ENCODE peak calls at places on chromosomes 13 and 19, in five cellular contexts. H is breast epithelium; L is effector memory CD4-positive, alpha-beta T cell; Z is heart left ventricle; K is trophoblast cell. F is an unnamed sample.

GRCh38 chr19:17766543-17767131 is 15.4 kb downstream of the FCHO1 start:
- DNase-seq in H (peak; percentile 71), K (peak; percentile 91), Z (peak; percentile 74), L (no peak), F (no peak)

GRCh38 chr19:13588953-13589833 is 82.9 kb upstream of the CACNA1A start:
- DNase-seq in Z (peak; percentile 63), L (peak; percentile 55), K (peak; percentile 82), H (peak; percentile 69), F (peak; percentile 76)

GRCh38 chr19:19597809-19598306 is 20.6 kb downstream of the PBX4 start:
- DNase-seq in H (no peak), K (no peak), L (peak; percentile 61), Z (no peak), F (peak; percentile 93)

GRCh38 chr19:16736709-16737108 is 17.1 kb downstream of the NWD1 start:
- DNase-seq in Z (no peak), L (no peak), K (peak; percentile 22), H (no peak), F (no peak)

GRCh38 chr13:60852886-60853285 is 455.9 kb downstream of the TDRD3 start:
- DNase-seq in K (no peak), Z (no peak), H (no peak), L (no peak), F (no peak)

GRCh38 chr19:5893296-5893903 is 10.2 kb downstream of the NDUFA11 start:
- DNase-seq in K (peak; percentile 64), H (no peak), Z (no peak), L (no peak), F (no peak)

GRCh38 chr13:75762066-75762937 is 126.2 kb downstream of the LMO7 start:
- DNase-seq in K (peak; percentile 69), H (no peak), Z (no peak), L (no peak), F (peak; percentile 55)

GRCh38 chr13:23509781-23510543 is 60.2 kb upstream of the TNFRSF19 start:
- DNase-seq in K (peak; percentile 85), H (no peak), L (no peak), Z (no peak), F (no peak)

GRCh38 chr19:35031072-35031881 is 1.0 kb downstream of the SCN1B start:
- DNase-seq in K (peak; percentile 38), L (no peak), H (no peak), Z (peak; percentile 56), F (no peak)

GRCh38 chr13:99737456-99737855 is 234.1 kb downstream of the ZIC5 start:
- DNase-seq in L (no peak), H (no peak), K (no peak), Z (no peak), F (no peak)

GRCh38 chr13:48782429-48782840 is 128.7 kb downstream of the CYSLTR2 start:
- DNase-seq in H (no peak), L (no peak), K (peak; percentile 73), Z (no peak), F (no peak)

GRCh38 chr19:16325671-16326400 is 1.2 kb downstream of the KLF2 start:
- DNase-seq in H (no peak), L (peak; percentile 36), K (peak; percentile 31), Z (peak; percentile 57), F (peak; percentile 76)

GRCh38 chr19:51971624-51972023 is 15.0 kb downstream of the ZNF350 start:
- DNase-seq in K (no peak), L (no peak), Z (no peak), H (no peak), F (peak; percentile 7)

GRCh38 chr13:20719783-20720182 is 16.3 kb downstream of the IL17D start:
- DNase-seq in Z (no peak), K (no peak), L (no peak), H (no peak), F (no peak)

GRCh38 chr19:24099829-24100228 is 12.8 kb downstream of the ZNF254 start:
- DNase-seq in Z (no peak), L (no peak), H (no peak), K (no peak), F (no peak)

GRCh38 chr13:20441879-20442278 is 83.8 kb downstream of the CRYL1 start:
- DNase-seq in K (no peak), Z (no peak), L (no peak), H (no peak), F (no peak)

GRCh38 chr13:114050536-114051450 is 76.9 kb upstream of the C13orf46 start:
- DNase-seq in L (no peak), Z (no peak), H (no peak), K (no peak), F (no peak)

GRCh38 chr19:47227347-47228167 is 3.4 kb downstream of the BBC3 start:
- DNase-seq in K (peak; percentile 71), L (no peak), Z (peak; percentile 91), H (peak; percentile 87), F (no peak)

GRCh38 chr13:69857188-69857821 is 250.3 kb upstream of the ATXN8OS start:
- DNase-seq in K (peak; percentile 82), H (no peak), L (no peak), Z (no peak), F (peak; percentile 4)

GRCh38 chr19:19366691-19367396 is 38.6 kb upstream of the GATAD2A start:
- DNase-seq in H (peak; percentile 77), L (peak; percentile 47), Z (peak; percentile 65), K (peak; percentile 96), F (peak; percentile 69)

GRCh38 chr19:35068941-35069634 is 27.6 kb downstream of the HPN start:
- DNase-seq in Z (no peak), K (no peak), L (no peak), H (no peak), F (no peak)

GRCh38 chr13:20716951-20717350 is 13.5 kb downstream of the IL17D start:
- DNase-seq in H (no peak), L (no peak), Z (no peak), K (no peak), F (no peak)

GRCh38 chr19:38834104-38834490 is 2.5 kb upstream of the ECH1 start:
- DNase-seq in L (no peak), H (no peak), Z (no peak), K (peak; percentile 32), F (no peak)

GRCh38 chr13:90632184-90632583 is 715.3 kb upstream of the MIR17HG start:
- DNase-seq in L (no peak), H (no peak), Z (no peak), K (no peak), F (no peak)

GRCh38 chr13:37127706-37128241 is 22.3 kb upstream of the CSNK1A1L start:
- DNase-seq in H (no peak), Z (peak; percentile 37), L (no peak), K (no peak), F (no peak)

GRCh38 chr13:51681037-51681678 is 96.9 kb downstream of the WDFY2 start:
- DNase-seq in K (peak; percentile 65), H (no peak), L (no peak), Z (no peak), F (no peak)

GRCh38 chr19:4295972-4296771 is 6.0 kb downstream of the TMIGD2 start:
- DNase-seq in H (no peak), L (no peak), Z (no peak), K (no peak), F (no peak)

GRCh38 chr13:40318366-40318765 is 348.1 kb downstream of the FOXO1 start:
- DNase-seq in L (no peak), K (no peak), H (peak; percentile 56), Z (peak; percentile 56), F (no peak)

GRCh38 chr13:100608906-100609305 is 20.3 kb upstream of the GGACT start:
- DNase-seq in H (no peak), L (no peak), K (no peak), Z (no peak), F (no peak)

GRCh38 chr19:39413269-39413902 is 917 bp downstream of the PLEKHG2 start:
- DNase-seq in Z (peak; percentile 90), K (peak; percentile 50), L (no peak), H (no peak), F (no peak)

GRCh38 chr19:39926170-39926755 is 8.2 kb downstream of the FCGBP start:
- DNase-seq in K (peak; percentile 86), H (no peak), L (no peak), Z (no peak), F (no peak)

GRCh38 chr19:41932259-41933130 is 4.2 kb upstream of the ERFL start:
- DNase-seq in Z (no peak), K (no peak), H (no peak), L (no peak), F (no peak)

GRCh38 chr19:41935781-41936415 is 7.6 kb upstream of the ERFL start:
- DNase-seq in L (no peak), H (no peak), Z (no peak), K (no peak), F (no peak)

GRCh38 chr19:41933131-41933458 is 4.8 kb upstream of the ERFL start:
- DNase-seq in L (no peak), K (no peak), Z (no peak), H (no peak), F (no peak)

GRCh38 chr19:41934849-41935374 is 6.7 kb upstream of the ERFL start:
- DNase-seq in H (peak; percentile 68), K (peak; percentile 74), L (peak; percentile 51), Z (peak; percentile 70), F (peak; percentile 74)

DNA sequence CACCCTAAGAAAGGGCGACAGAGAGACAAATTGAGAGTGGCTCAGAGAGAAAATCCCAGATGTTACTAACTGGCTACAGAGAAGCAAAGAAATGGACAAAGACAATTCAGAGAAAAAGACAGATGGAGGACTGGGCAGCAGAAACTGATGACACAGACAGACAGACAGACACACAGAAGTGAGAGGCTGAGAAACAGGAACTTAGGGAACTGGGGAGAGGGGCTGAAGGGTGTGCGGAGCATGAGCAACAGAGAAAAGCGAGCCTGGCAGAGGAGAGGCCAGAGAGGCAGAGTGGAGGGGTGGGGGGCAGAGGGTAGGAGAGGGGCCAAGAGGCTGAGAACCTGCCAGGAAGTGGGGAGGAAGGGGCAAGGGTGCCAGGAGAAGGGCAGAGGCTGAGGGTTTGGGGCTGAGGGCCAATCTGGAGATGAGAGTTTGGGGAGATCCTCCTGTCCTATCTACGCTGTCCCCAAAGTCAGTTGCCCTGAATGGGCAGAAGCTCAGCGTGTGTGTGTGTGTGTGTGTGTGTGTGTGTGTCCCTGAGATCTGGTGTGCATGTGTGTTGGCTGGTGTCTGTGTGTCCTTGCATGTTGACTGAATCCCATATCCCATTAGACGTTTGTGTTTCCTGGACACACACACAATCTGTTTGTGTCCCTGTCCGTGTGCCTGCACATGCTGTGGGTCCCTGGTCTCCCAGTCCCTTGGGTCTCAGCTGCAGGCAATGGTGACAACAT is 5.6 kb upstream of the ERFL start:
- DNase-seq in H (no peak), L (no peak), Z (no peak), K (no peak), F (no peak)
- H3K27ac ChIP-seq in H (no peak overlapping the region), L (peak overlapping the region; percentile 45), Z (no peak overlapping the region), K (no peak overlapping the region), F (no peak overlapping the region)

GRCh38 chr13:43128504-43128929 is 105.1 kb downstream of the DNAJC15 start:
- DNase-seq in L (no peak), K (no peak), H (no peak), Z (no peak), F (no peak)
- H3K4me3 ChIP-seq in L (no peak overlapping the region), K (no peak overlapping the region), H (no peak overlapping the region), Z (peak overlapping the region; percentile 27), F (no peak overlapping the region)

GRCh38 chr13:44311011-44311481 is 62.6 kb upstream of the SERP2 start:
- DNase-seq in L (no peak), H (peak; percentile 58), K (no peak), Z (no peak), F (no peak)
- H3K4me1 ChIP-seq in L (no peaks in the 10 kb centered on the region), H (peaks cover 6% of the 10 kb centered on the region), K (peaks cover 9% of the 10 kb centered on the region), Z (peaks cover 32% of the 10 kb centered on the region), F (peaks cover 9% of the 10 kb centered on the region)

DNA sequence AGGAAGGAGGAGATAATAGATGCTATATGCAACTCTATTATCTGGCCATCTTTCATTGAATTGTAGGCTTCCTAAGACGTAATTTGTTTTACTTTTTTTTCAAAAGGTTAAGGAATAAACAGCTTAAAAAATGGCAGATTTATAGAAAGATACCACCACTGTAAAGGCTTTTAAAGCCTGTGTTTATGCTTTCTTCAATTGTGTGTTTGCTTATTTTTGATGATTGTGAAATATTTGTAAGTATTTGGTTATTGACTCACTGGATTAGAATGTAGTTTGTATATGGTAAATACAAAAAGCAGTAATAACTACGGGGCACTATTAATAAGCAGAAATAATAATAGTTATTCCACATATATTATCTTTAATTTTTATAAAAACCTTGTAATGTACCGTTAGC is 437.9 kb downstream of the KLF5 start:
- DNase-seq in H (no peak), Z (no peak), K (peak; percentile 8), L (no peak), F (no peak)
- H3K27ac ChIP-seq in H (no peak overlapping the region), Z (no peak overlapping the region), K (no peak overlapping the region), L (no peak overlapping the region), F (no peak overlapping the region)

F was measured in CD4-positive, alpha-beta memory T cell.